ENCODE peak calls at places on chromosomes 5 and 9, in eight cellular contexts. One of them, this sample, is unnamed.

GRCh38 chr5:33828611-33829286 is 63.0 kb downstream of the ADAMTS12 start:
- DNase-seq in dorsolateral prefrontal cortex: no peak
- DNase-seq in lung: no peak
- DNase-seq in HCT116: no peak
- DNase-seq in tibial nerve: no peak
- DNase-seq in Karpas-422: no peak
- DNase-seq in CD4-positive, alpha-beta memory T cell: no peak
- DNase-seq in CD8-positive, alpha-beta memory T cell: no peak
- DNase-seq in this sample: no peak

GRCh38 chr9:71796368-71796767 is 28.1 kb upstream of the CEMIP2 start:
- DNase-seq in lung: no peak
- DNase-seq in Karpas-422: peak; percentile 55
- DNase-seq in tibial nerve: no peak
- DNase-seq in dorsolateral prefrontal cortex: no peak
- DNase-seq in CD4-positive, alpha-beta memory T cell: peak; percentile 17
- DNase-seq in HCT116: no peak
- DNase-seq in CD8-positive, alpha-beta memory T cell: no peak
- DNase-seq in this sample: no peak

GRCh38 chr9:89523948-89524347 is 26.0 kb upstream of the SEMA4D start:
- DNase-seq in HCT116: no peak
- DNase-seq in CD8-positive, alpha-beta memory T cell: peak; percentile 44
- DNase-seq in CD4-positive, alpha-beta memory T cell: peak; percentile 56
- DNase-seq in lung: no peak
- DNase-seq in dorsolateral prefrontal cortex: no peak
- DNase-seq in tibial nerve: no peak
- DNase-seq in Karpas-422: no peak
- DNase-seq in this sample: no peak

GRCh38 chr5:59299006-59299405 is 594.5 kb downstream of the PDE4D start:
- DNase-seq in CD8-positive, alpha-beta memory T cell: no peak
- DNase-seq in lung: no peak
- DNase-seq in CD4-positive, alpha-beta memory T cell: no peak
- DNase-seq in dorsolateral prefrontal cortex: no peak
- DNase-seq in HCT116: no peak
- DNase-seq in tibial nerve: no peak
- DNase-seq in Karpas-422: no peak
- DNase-seq in this sample: no peak

GRCh38 chr9:91001146-91001611 is 199.6 kb downstream of the SYK start:
- DNase-seq in CD4-positive, alpha-beta memory T cell: no peak
- DNase-seq in CD8-positive, alpha-beta memory T cell: no peak
- DNase-seq in lung: no peak
- DNase-seq in dorsolateral prefrontal cortex: no peak
- DNase-seq in tibial nerve: no peak
- DNase-seq in HCT116: peak; percentile 85
- DNase-seq in Karpas-422: no peak
- DNase-seq in this sample: no peak

GRCh38 chr9:31119882-31120481 is 1264.5 kb upstream of the ACO1 start:
- DNase-seq in tibial nerve: no peak
- DNase-seq in CD4-positive, alpha-beta memory T cell: peak; percentile 56
- DNase-seq in CD8-positive, alpha-beta memory T cell: no peak
- DNase-seq in Karpas-422: peak; percentile 68
- DNase-seq in HCT116: peak; percentile 6
- DNase-seq in dorsolateral prefrontal cortex: no peak
- DNase-seq in lung: no peak
- DNase-seq in this sample: no peak

GRCh38 chr5:114010362-114010761 is 351.5 kb upstream of the KCNN2 start:
- DNase-seq in CD8-positive, alpha-beta memory T cell: no peak
- DNase-seq in CD4-positive, alpha-beta memory T cell: no peak
- DNase-seq in dorsolateral prefrontal cortex: no peak
- DNase-seq in Karpas-422: no peak
- DNase-seq in tibial nerve: no peak
- DNase-seq in HCT116: no peak
- DNase-seq in lung: no peak
- DNase-seq in this sample: no peak

GRCh38 chr9:89677696-89678393 is 73.0 kb downstream of the GADD45G start:
- DNase-seq in CD8-positive, alpha-beta memory T cell: no peak
- DNase-seq in lung: no peak
- DNase-seq in dorsolateral prefrontal cortex: no peak
- DNase-seq in tibial nerve: no peak
- DNase-seq in HCT116: no peak
- DNase-seq in CD4-positive, alpha-beta memory T cell: no peak
- DNase-seq in Karpas-422: no peak
- DNase-seq in this sample: no peak

DNA sequence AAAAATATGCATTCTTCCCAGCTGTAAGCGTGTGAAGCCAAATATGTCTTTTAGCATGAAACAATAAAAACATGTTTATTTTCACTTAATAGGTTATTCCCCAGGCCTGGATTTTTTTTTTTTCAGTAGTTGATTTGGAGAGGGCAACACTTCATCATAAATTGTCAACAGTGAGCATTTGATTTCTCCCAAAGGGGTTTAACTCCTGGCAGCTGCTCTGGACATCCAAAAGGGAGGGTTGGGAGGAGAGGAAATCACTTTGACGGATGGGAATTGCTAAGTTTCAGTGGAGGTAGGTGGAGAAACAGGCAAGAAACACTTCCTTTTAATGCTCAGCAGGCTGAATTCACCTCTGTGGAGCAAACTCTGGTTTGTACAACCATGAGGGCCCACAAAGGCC is 23.7 kb downstream of the PLAC8L1 start:
- DNase-seq in lung: no peak
- DNase-seq in Karpas-422: no peak
- DNase-seq in dorsolateral prefrontal cortex: no peak
- DNase-seq in CD4-positive, alpha-beta memory T cell: no peak
- DNase-seq in CD8-positive, alpha-beta memory T cell: no peak
- DNase-seq in HCT116: no peak
- DNase-seq in tibial nerve: no peak
- DNase-seq in this sample: no peak
- H3K27ac ChIP-seq in lung: no peak overlapping the region
- H3K27ac ChIP-seq in Karpas-422: no peak overlapping the region
- H3K27ac ChIP-seq in dorsolateral prefrontal cortex: no peak overlapping the region
- H3K27ac ChIP-seq in CD4-positive, alpha-beta memory T cell: no peak overlapping the region
- H3K27ac ChIP-seq in CD8-positive, alpha-beta memory T cell: no peak overlapping the region
- H3K27ac ChIP-seq in HCT116: no peak overlapping the region
- H3K27ac ChIP-seq in tibial nerve: no peak overlapping the region
- H3K27ac ChIP-seq in this sample: no peak overlapping the region

GRCh38 chr5:91121347-91121993 is 261.6 kb downstream of the ARRDC3 start:
- DNase-seq in tibial nerve: no peak
- DNase-seq in CD4-positive, alpha-beta memory T cell: no peak
- DNase-seq in HCT116: no peak
- DNase-seq in Karpas-422: no peak
- DNase-seq in CD8-positive, alpha-beta memory T cell: no peak
- DNase-seq in dorsolateral prefrontal cortex: no peak
- DNase-seq in lung: no peak
- DNase-seq in this sample: no peak

GRCh38 chr5:91122663-91123062 is 260.5 kb downstream of the ARRDC3 start:
- DNase-seq in HCT116: no peak
- DNase-seq in tibial nerve: no peak
- DNase-seq in lung: no peak
- DNase-seq in Karpas-422: no peak
- DNase-seq in dorsolateral prefrontal cortex: no peak
- DNase-seq in CD4-positive, alpha-beta memory T cell: no peak
- DNase-seq in CD8-positive, alpha-beta memory T cell: no peak
- DNase-seq in this sample: no peak

GRCh38 chr5:91119941-91120850 is 262.9 kb downstream of the ARRDC3 start:
- DNase-seq in tibial nerve: peak; percentile 57
- DNase-seq in lung: no peak
- DNase-seq in dorsolateral prefrontal cortex: no peak
- DNase-seq in CD8-positive, alpha-beta memory T cell: no peak
- DNase-seq in CD4-positive, alpha-beta memory T cell: no peak
- DNase-seq in HCT116: no peak
- DNase-seq in Karpas-422: no peak
- DNase-seq in this sample: no peak

GRCh38 chr5:91119265-91119664 is 263.9 kb downstream of the ARRDC3 start:
- DNase-seq in HCT116: no peak
- DNase-seq in CD8-positive, alpha-beta memory T cell: no peak
- DNase-seq in dorsolateral prefrontal cortex: no peak
- DNase-seq in tibial nerve: no peak
- DNase-seq in CD4-positive, alpha-beta memory T cell: no peak
- DNase-seq in lung: no peak
- DNase-seq in Karpas-422: no peak
- DNase-seq in this sample: no peak

GRCh38 chr5:91118802-91119201 is 264.3 kb downstream of the ARRDC3 start:
- DNase-seq in CD8-positive, alpha-beta memory T cell: no peak
- DNase-seq in CD4-positive, alpha-beta memory T cell: no peak
- DNase-seq in lung: no peak
- DNase-seq in tibial nerve: no peak
- DNase-seq in Karpas-422: no peak
- DNase-seq in dorsolateral prefrontal cortex: no peak
- DNase-seq in HCT116: no peak
- DNase-seq in this sample: no peak
- H3K27ac ChIP-seq in CD8-positive, alpha-beta memory T cell: no peak overlapping the region
- H3K27ac ChIP-seq in CD4-positive, alpha-beta memory T cell: no peak overlapping the region
- H3K27ac ChIP-seq in lung: no peak overlapping the region
- H3K27ac ChIP-seq in tibial nerve: no peak overlapping the region
- H3K27ac ChIP-seq in Karpas-422: no peak overlapping the region
- H3K27ac ChIP-seq in dorsolateral prefrontal cortex: no peak overlapping the region
- H3K27ac ChIP-seq in HCT116: no peak overlapping the region
- H3K27ac ChIP-seq in this sample: no peak overlapping the region

DNA sequence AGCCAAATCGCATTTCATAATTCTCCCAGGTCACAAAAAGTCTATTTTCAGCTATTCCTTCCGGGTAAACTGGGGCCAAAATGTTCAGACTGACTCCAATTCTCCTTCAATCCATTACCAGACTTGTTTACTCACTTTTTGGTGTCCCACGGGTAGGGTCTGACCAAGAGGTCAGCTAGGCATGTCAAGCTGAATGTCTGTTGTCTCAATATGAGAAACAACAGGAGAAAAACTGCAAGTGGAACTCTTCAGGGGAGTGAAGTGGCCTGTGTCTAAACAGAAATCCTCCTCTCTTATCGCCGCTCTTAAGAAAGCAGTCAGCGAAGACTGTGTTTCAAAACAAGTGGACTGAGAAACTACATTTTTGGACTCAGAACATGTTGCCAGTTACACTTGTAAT is 171.2 kb downstream of the APBA1 start:
- DNase-seq in CD4-positive, alpha-beta memory T cell: no peak
- DNase-seq in Karpas-422: no peak
- DNase-seq in HCT116: no peak
- DNase-seq in lung: no peak
- DNase-seq in dorsolateral prefrontal cortex: no peak
- DNase-seq in CD8-positive, alpha-beta memory T cell: no peak
- DNase-seq in tibial nerve: no peak
- DNase-seq in this sample: no peak
- H3K27ac ChIP-seq in CD4-positive, alpha-beta memory T cell: no peak overlapping the region
- H3K27ac ChIP-seq in Karpas-422: no peak overlapping the region
- H3K27ac ChIP-seq in HCT116: no peak overlapping the region
- H3K27ac ChIP-seq in lung: no peak overlapping the region
- H3K27ac ChIP-seq in dorsolateral prefrontal cortex: no peak overlapping the region
- H3K27ac ChIP-seq in CD8-positive, alpha-beta memory T cell: no peak overlapping the region
- H3K27ac ChIP-seq in tibial nerve: no peak overlapping the region
- H3K27ac ChIP-seq in this sample: no peak overlapping the region

DNA sequence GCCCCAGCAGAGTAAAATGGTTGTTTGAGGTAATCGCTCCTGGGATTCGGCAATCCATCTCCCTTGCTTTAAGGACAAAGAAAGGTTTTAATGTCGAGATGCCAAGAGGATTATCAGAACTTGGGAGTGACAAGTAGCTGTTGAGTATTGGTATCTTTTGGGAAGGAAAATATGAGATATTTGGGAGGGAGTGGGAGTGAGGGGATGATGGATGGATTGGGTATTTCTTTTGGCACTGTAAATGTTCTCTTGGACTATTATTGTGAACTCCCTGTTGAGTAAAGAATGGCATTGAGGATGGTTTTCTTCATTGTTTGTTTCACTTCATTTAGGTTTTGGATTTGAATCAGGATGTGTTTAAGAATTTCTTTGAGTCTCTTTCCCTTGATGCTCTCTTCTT is 86.1 kb downstream of the PIP5K1B start:
- DNase-seq in lung: no peak
- DNase-seq in CD8-positive, alpha-beta memory T cell: no peak
- DNase-seq in dorsolateral prefrontal cortex: no peak
- DNase-seq in Karpas-422: no peak
- DNase-seq in tibial nerve: no peak
- DNase-seq in HCT116: no peak
- DNase-seq in CD4-positive, alpha-beta memory T cell: no peak
- DNase-seq in this sample: no peak
- H3K27ac ChIP-seq in lung: no peak overlapping the region
- H3K27ac ChIP-seq in CD8-positive, alpha-beta memory T cell: no peak overlapping the region
- H3K27ac ChIP-seq in dorsolateral prefrontal cortex: no peak overlapping the region
- H3K27ac ChIP-seq in Karpas-422: no peak overlapping the region
- H3K27ac ChIP-seq in tibial nerve: no peak overlapping the region
- H3K27ac ChIP-seq in HCT116: no peak overlapping the region
- H3K27ac ChIP-seq in CD4-positive, alpha-beta memory T cell: no peak overlapping the region
- H3K27ac ChIP-seq in this sample: no peak overlapping the region

DNA sequence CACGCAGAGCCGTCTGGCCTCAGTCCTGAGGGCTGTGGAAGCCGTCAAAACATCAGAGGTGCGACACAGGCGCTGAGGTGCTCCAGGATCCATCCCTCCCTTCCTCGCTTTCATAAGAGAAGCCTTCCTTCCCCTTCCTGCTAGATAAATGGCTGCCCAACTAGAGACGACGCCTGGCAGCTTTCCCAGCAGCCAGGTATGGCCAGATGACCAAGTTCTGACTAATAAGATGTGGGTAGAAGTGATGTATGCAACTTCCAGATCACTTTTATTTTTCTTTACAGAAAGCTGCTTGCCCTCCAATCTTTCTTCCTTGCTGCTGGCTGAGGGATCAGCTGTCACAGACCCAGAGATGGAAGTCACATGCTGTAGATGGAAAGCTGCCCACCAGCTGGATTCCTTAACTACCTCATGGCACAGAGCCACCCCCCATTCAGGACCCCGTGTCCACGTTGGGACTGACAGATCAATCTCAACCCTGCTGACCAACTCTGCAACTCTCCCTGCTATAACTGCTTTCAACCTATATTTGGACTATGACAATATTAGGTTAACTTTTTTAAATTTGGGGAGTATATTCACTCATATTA is 8.8 kb downstream of the MAPK9 start:
- DNase-seq in dorsolateral prefrontal cortex: no peak
- DNase-seq in CD4-positive, alpha-beta memory T cell: no peak
- DNase-seq in HCT116: no peak
- DNase-seq in Karpas-422: no peak
- DNase-seq in lung: no peak
- DNase-seq in CD8-positive, alpha-beta memory T cell: no peak
- DNase-seq in tibial nerve: no peak
- DNase-seq in this sample: no peak
- H3K27ac ChIP-seq in dorsolateral prefrontal cortex: no peak overlapping the region
- H3K27ac ChIP-seq in CD4-positive, alpha-beta memory T cell: no peak overlapping the region
- H3K27ac ChIP-seq in HCT116: no peak overlapping the region
- H3K27ac ChIP-seq in Karpas-422: no peak overlapping the region
- H3K27ac ChIP-seq in lung: no peak overlapping the region
- H3K27ac ChIP-seq in CD8-positive, alpha-beta memory T cell: no peak overlapping the region
- H3K27ac ChIP-seq in tibial nerve: no peak overlapping the region
- H3K27ac ChIP-seq in this sample: no peak overlapping the region

DNA sequence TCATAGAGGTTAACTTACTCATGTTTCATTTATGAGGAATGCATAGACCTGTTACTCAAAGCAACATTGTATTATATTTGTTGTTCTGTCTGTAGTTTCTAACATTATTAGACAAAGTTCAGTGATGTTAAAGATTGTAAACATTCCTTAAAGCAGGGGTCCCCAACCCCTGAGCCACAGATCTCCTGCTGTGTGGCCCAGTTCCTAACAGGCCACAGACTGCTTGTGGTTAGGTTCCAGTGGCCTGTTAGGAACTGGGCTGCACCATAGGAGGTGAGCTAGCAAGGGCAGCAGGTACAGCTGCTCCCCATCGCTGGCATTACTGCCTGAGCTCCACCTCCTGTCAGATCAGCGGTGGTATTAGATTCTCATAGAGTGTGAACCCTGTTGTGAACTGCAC is 181.1 kb downstream of the KDM4C start:
- DNase-seq in Karpas-422: no peak
- DNase-seq in tibial nerve: no peak
- DNase-seq in lung: no peak
- DNase-seq in dorsolateral prefrontal cortex: no peak
- DNase-seq in CD4-positive, alpha-beta memory T cell: no peak
- DNase-seq in HCT116: no peak
- DNase-seq in CD8-positive, alpha-beta memory T cell: no peak
- DNase-seq in this sample: no peak
- H3K27ac ChIP-seq in Karpas-422: no peak overlapping the region
- H3K27ac ChIP-seq in tibial nerve: no peak overlapping the region
- H3K27ac ChIP-seq in lung: no peak overlapping the region
- H3K27ac ChIP-seq in dorsolateral prefrontal cortex: no peak overlapping the region
- H3K27ac ChIP-seq in CD4-positive, alpha-beta memory T cell: no peak overlapping the region
- H3K27ac ChIP-seq in HCT116: peak overlapping the region; percentile 49
- H3K27ac ChIP-seq in CD8-positive, alpha-beta memory T cell: no peak overlapping the region
- H3K27ac ChIP-seq in this sample: no peak overlapping the region

GRCh38 chr5:78586251-78586650 is 62.3 kb downstream of the LHFPL2 start:
- DNase-seq in CD8-positive, alpha-beta memory T cell: no peak
- DNase-seq in lung: no peak
- DNase-seq in tibial nerve: no peak
- DNase-seq in HCT116: no peak
- DNase-seq in CD4-positive, alpha-beta memory T cell: no peak
- DNase-seq in dorsolateral prefrontal cortex: peak; percentile 56
- DNase-seq in Karpas-422: no peak
- DNase-seq in this sample: no peak
- H3K27ac ChIP-seq in CD8-positive, alpha-beta memory T cell: no peak overlapping the region
- H3K27ac ChIP-seq in lung: no peak overlapping the region
- H3K27ac ChIP-seq in tibial nerve: no peak overlapping the region
- H3K27ac ChIP-seq in HCT116: no peak overlapping the region
- H3K27ac ChIP-seq in CD4-positive, alpha-beta memory T cell: no peak overlapping the region
- H3K27ac ChIP-seq in dorsolateral prefrontal cortex: no peak overlapping the region
- H3K27ac ChIP-seq in Karpas-422: no peak overlapping the region
- H3K27ac ChIP-seq in this sample: no peak overlapping the region

This sample was measured in substantia nigra.